ENCODE peak calls at places on chromosomes 3 and 15, in eight cellular contexts. E, F, N, X, P, R, T and D are unnamed samples.

GRCh38 chr3:58164199-58164879 is 46.4 kb downstream of the DNASE1L3 start:
- DNase-seq in F (peak), X (no peak), E (no peak), R (peak), P (peak), N (no peak), T (no peak), D (no peak)

GRCh38 chr3:72678380-72678779 is 169.9 kb downstream of the SHQ1 start:
- DNase-seq in T (no peak), X (no peak), R (no peak), F (no peak), E (no peak), P (no peak), N (no peak), D (no peak)

GRCh38 chr15:64950888-64951287 is 38.8 kb downstream of the SPG21 start:
- DNase-seq in R (no peak), X (no peak), E (no peak), P (no peak), N (no peak), T (no peak), F (no peak), D (no peak)

GRCh38 chr15:72141171-72142084 is 23.2 kb downstream of the SENP8 start:
- DNase-seq in P (no peak), E (no peak), X (no peak), R (no peak), T (no peak), N (no peak), F (no peak), D (peak)

GRCh38 chr15:88782465-88782864 is 20.8 kb upstream of the ACAN start:
- DNase-seq in R (no peak), P (no peak), F (no peak), X (peak), T (no peak), E (no peak), N (no peak), D (no peak)

GRCh38 chr3:149816986-149817385 is 4.0 kb downstream of the RNF13 start:
- DNase-seq in E (no peak), R (no peak), T (no peak), N (no peak), X (no peak), P (no peak), F (peak), D (no peak)

GRCh38 chr3:97823503-97824004 is 1.7 kb downstream of the CRYBG3 start:
- DNase-seq in R (no peak), F (no peak), E (peak), N (no peak), T (no peak), P (no peak), X (no peak), D (no peak)

GRCh38 chr3:37853691-37854413 is 7.8 kb upstream of the CTDSPL start:
- DNase-seq in N (no peak), R (peak), X (no peak), T (peak), F (peak), E (no peak), P (no peak), D (no peak)

GRCh38 chr15:56608140-56608778 is 125.0 kb downstream of the ZNF280D start:
- DNase-seq in P (no peak), R (no peak), T (no peak), X (no peak), F (no peak), E (no peak), N (no peak), D (peak)

GRCh38 chr15:38002883-38003477 is 68.5 kb downstream of the TMCO5A start:
- DNase-seq in F (peak), N (no peak), R (peak), T (peak), X (peak), P (peak), E (peak), D (peak)

GRCh38 chr3:150180349-150180748 is 209.7 kb upstream of the PFN2 start:
- DNase-seq in P (peak), F (no peak), T (no peak), R (no peak), X (no peak), E (no peak), N (no peak), D (no peak)

GRCh38 chr3:77320514-77320913 is 280.6 kb downstream of the ROBO2 start:
- DNase-seq in P (peak), N (no peak), F (peak), E (no peak), T (no peak), R (no peak), X (no peak), D (peak)
- TF ChIP-seq CTCF in P (peak), N (peak), F (peak), E (peak), T (peak), R (peak), X (peak), D (peak)

DNA sequence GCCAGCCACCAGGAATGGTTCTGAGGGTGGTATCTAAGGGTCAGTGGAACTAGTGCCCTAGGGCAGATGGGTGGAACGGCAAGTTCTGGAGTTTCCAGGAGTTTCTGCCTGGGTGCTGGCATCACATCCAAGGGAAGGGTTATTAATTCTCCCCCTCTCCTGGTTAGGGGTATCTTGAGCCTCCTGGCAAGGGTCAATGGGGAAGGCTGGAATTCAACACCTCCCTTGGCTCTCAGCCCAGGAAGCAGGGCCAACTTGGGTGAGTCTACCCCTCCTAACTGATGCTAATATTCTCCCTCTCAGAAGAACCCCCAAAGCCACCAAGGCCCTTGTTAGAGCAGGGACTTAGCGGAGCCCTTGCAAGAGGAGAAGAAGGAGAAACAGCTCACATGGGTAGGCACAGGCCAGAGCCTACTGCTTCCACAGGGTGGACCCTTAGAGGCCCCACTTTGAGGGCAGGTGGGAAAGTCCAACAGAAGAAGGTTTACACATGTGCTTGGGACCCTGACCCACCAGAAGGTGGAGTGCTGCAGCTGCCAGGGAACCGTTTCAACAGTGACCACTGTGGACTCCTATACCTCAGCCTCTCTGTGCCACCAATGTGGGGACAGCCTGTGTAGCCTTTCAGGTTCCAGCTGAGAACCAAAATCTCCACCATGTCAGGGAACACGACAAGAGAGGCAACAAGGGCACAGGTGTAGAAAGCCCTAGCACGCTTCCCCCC is 3.3 kb downstream of the TMEM115 start:
- DNase-seq in E (no peak), T (no peak), N (no peak), R (no peak), F (no peak), X (no peak), P (no peak), D (no peak)
- TF ChIP-seq CTCF in E (no peak), T (no peak), N (no peak), R (no peak), F (no peak), X (no peak), P (no peak), D (no peak)

DNA sequence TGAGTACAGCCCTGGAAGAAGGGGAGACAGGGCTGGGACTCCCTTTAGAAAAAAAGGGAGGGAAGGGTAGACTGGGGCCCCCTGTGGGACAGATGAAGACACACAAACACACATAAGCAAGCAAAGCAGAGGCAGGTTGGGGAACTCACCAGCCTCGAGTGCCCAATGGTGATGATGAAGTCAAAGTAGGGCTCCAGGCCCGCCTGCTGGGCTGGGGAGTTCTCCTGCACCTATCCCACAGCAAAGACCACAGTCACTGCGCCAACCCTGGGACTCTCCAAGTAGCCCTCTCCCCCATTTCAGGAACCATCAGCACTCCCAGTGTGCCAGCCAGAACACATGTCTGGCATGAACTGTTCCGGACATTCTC is 4.1 kb downstream of the GORASP1 start:
- DNase-seq in T (no peak), R (no peak), N (no peak), P (no peak), E (no peak), F (no peak), X (no peak), D (no peak)
- TF ChIP-seq CTCF in T (no peak), R (no peak), N (no peak), P (peak), E (no peak), F (no peak), X (no peak), D (no peak)

GRCh38 chr3:54892168-54892567 is 35.7 kb downstream of the LRTM1 start:
- DNase-seq in E (no peak), F (no peak), R (no peak), X (no peak), N (no peak), T (no peak), P (no peak), D (no peak)

GRCh38 chr3:54889731-54890130 is 38.1 kb downstream of the LRTM1 start:
- DNase-seq in F (no peak), R (no peak), P (no peak), T (no peak), X (no peak), E (no peak), N (no peak), D (no peak)

GRCh38 chr3:54888873-54889272 is 39.0 kb downstream of the LRTM1 start:
- DNase-seq in E (no peak), F (peak), X (no peak), P (no peak), R (no peak), N (no peak), T (no peak), D (no peak)

GRCh38 chr3:54888162-54888561 is 39.7 kb downstream of the LRTM1 start:
- DNase-seq in R (no peak), F (no peak), N (no peak), X (no peak), E (no peak), P (no peak), T (no peak), D (no peak)

GRCh38 chr3:54891540-54891897 is 36.3 kb downstream of the LRTM1 start:
- DNase-seq in P (peak), E (peak), F (peak), N (no peak), R (peak), T (peak), X (peak), D (no peak)
- TF ChIP-seq CTCF in P (peak), E (peak), F (peak), N (no peak), R (peak), T (peak), X (no peak), D (no peak)

DNA sequence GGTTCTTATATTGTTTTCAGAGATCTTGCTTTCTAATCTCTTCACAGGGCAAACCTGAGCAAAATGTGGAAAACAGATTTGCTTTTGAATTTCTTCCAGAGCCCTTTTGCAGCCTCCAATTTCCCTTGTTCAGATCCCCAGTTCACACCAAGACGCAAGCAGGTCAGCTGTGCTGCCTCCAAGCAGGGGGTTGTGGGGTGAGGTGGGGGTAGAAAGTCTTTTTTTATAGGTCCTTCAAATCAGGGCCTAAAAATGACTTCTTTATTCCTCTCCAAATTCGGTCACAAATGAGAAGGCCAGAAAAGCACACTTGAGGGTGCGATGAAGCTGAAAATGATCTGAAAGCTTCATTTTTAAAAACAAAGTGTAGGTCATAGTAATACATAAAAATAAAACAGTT is 26.3 kb upstream of the AVEN start:
- DNase-seq in R (no peak), F (no peak), P (no peak), T (no peak), E (no peak), X (no peak), N (no peak), D (no peak)
- TF ChIP-seq CTCF in R (no peak), F (no peak), P (no peak), T (no peak), E (no peak), X (no peak), N (no peak), D (no peak)

DNA sequence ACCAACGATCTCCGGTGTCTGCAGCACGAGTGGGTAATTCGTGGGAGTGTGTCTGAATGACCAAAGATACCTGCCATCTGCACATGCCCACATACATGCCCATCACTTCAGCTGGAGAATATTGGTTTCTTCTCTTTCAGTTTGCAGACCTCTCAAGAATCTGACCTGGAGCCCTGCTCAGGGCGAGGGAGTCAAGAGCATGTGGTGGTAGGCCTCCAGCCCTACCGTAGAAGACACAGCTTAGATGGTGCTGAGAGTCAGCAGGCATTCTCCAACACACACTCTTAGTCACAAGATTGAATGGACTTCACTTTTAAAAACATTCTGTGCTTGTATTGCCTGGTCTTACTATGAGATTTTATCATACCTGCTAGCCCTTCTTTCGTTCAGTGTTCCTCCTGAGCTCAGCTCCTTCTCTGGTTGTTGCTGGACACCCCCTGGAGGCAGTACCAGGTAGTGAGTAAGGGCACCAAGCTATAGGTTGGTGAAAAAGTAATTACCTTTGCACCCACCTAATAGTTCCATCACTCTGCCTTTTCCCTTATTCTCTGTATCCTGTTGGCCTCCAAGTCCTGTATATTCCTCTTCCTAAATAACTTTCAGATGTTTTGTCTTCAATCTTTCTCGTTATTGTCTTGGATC is 252.0 kb downstream of the CACNA2D3 start:
- DNase-seq in P (no peak), E (no peak), F (peak), X (no peak), R (peak), T (peak), N (no peak), D (peak)
- TF ChIP-seq CTCF in P (no peak), E (peak), F (peak), X (no peak), R (peak), T (peak), N (no peak), D (no peak)

GRCh38 chr15:40847225-40847961 is 3.5 kb downstream of the SPINT1 start:
- DNase-seq in F (peak), N (no peak), E (no peak), R (peak), P (no peak), X (no peak), T (peak), D (peak)
- TF ChIP-seq CTCF in F (no peak), N (no peak), E (no peak), R (no peak), P (no peak), X (no peak), T (no peak), D (no peak)

GRCh38 chr3:183180765-183181295 is 18.3 kb upstream of the LAMP3 start:
- DNase-seq in T (no peak), X (no peak), R (no peak), N (no peak), E (no peak), P (no peak), F (no peak), D (no peak)

GRCh38 chr3:183180105-183180763 is 17.7 kb upstream of the LAMP3 start:
- DNase-seq in F (no peak), E (no peak), R (no peak), X (no peak), N (no peak), T (no peak), P (no peak), D (no peak)

GRCh38 chr3:183181606-183182005 is 19.1 kb upstream of the LAMP3 start:
- DNase-seq in T (no peak), P (no peak), F (no peak), N (no peak), R (no peak), E (no peak), X (no peak), D (no peak)

GRCh38 chr3:183178512-183178832 is 15.9 kb upstream of the LAMP3 start:
- DNase-seq in F (no peak), R (no peak), P (no peak), E (no peak), X (no peak), T (no peak), N (no peak), D (no peak)

GRCh38 chr3:183178833-183179549 is 16.5 kb upstream of the LAMP3 start:
- DNase-seq in F (peak), N (no peak), X (no peak), T (peak), P (no peak), R (peak), E (peak), D (peak)
- TF ChIP-seq CTCF in F (no peak), N (no peak), X (no peak), T (no peak), P (no peak), R (no peak), E (no peak), D (peak)

GRCh38 chr3:52153389-52154096 is 680 bp downstream of the POC1A start:
- DNase-seq in X (no peak), F (peak), R (peak), P (no peak), E (peak), T (peak), N (no peak), D (no peak)

GRCh38 chr3:52150860-52151259 is 3.4 kb downstream of the POC1A start:
- DNase-seq in T (no peak), N (no peak), E (no peak), R (no peak), X (no peak), P (no peak), F (no peak), D (no peak)

GRCh38 chr3:52155912-52156311 is 1.7 kb upstream of the POC1A start:
- DNase-seq in R (no peak), F (no peak), E (no peak), X (no peak), T (no peak), N (no peak), P (no peak), D (no peak)

GRCh38 chr3:52150357-52150756 is 3.9 kb downstream of the POC1A start:
- DNase-seq in P (no peak), R (no peak), N (no peak), X (no peak), E (no peak), T (no peak), F (no peak), D (no peak)

GRCh38 chr3:52154135-52155094 is at the start of gene POC1A:
- DNase-seq in N (peak), E (peak), R (peak), T (peak), X (peak), P (peak), F (peak), D (peak)
- TF ChIP-seq CTCF in N (no peak), E (no peak), R (no peak), T (no peak), X (no peak), P (no peak), F (no peak), D (no peak)

DNA sequence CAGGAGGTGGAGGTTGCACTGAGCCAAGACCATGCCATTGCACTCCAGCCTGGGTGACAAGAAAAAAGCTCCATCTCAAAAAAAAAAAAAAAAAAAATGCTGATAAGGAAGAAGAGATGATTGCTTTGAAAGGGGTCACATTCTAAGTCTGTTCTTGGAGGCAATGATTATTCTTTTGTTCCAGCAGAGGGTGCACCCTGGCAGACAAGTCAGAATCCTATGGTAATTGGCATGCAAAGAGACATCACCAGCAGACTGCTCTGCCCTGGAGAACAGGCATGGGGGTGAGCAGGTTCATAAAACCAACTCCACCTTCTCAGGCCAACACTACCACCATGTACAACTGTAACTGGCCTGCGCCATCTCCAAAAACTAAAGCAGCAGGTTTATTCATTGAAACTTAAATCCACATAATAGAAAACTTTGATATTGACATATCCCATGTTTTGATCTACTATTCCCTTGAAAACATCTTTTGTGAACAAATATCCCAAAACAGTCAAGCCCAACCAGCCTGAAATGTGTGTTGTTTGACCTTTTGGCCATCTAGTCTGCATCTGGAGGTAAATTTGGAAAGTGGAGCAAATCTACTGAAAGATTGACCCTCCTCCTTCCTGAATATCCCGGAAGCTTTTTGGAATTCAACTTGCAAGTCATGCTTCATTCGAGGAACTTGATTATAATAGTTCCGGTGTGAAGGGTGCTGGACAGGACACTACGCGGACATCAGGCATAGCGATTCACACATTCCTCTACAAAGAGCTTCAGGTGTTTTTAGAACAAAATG is 100.3 kb downstream of the MECOM start:
- DNase-seq in T (no peak), E (no peak), R (no peak), P (no peak), X (no peak), F (no peak), N (no peak), D (no peak)
- TF ChIP-seq CTCF in T (no peak), E (no peak), R (no peak), P (no peak), X (no peak), F (no peak), N (no peak), D (peak)